ENCODE peak calls at places on chromosomes 7 and 10, in five cellular contexts. M is CD8-positive, alpha-beta T cell; O is activated gamma-delta T cell treated with anti-CD3 and anti-CD28 coated beads, Interleukin-2, amount 50 U/mL, for 16 hours; X is right lobe of liver; G is RWPE1. E is an unnamed sample.

GRCh38 chr7:131431289-131431688 is 103.6 kb downstream of the MKLN1 start:
- DNase-seq in M (no peak), O (no peak), X (no peak), G (peak; percentile 70), E (no peak)

GRCh38 chr7:104627516-104627915 is 299.1 kb downstream of the LHFPL3 start:
- DNase-seq in G (peak; percentile 32), X (no peak), O (no peak), M (no peak), E (no peak)

GRCh38 chr10:92844746-92845145 is 3.6 kb upstream of the EXOC6 start:
- DNase-seq in O (no peak), G (no peak), M (no peak), X (no peak), E (no peak)

GRCh38 chr7:151700621-151701185 is 176.2 kb downstream of the PRKAG2 start:
- DNase-seq in M (no peak), G (no peak), O (no peak), X (no peak), E (no peak)

GRCh38 chr10:131431541-131431940 is 120.0 kb upstream of the TCERG1L start:
- DNase-seq in X (no peak), G (no peak), O (no peak), M (no peak), E (no peak)

GRCh38 chr10:62083413-62083794 is 181.9 kb downstream of the ARID5B start:
- DNase-seq in M (no peak), G (peak; percentile 34), O (no peak), X (no peak), E (no peak)

GRCh38 chr7:937851-938484 is 16.5 kb downstream of the ADAP1 start:
- DNase-seq in G (no peak), X (no peak), O (no peak), M (no peak), E (no peak)

GRCh38 chr10:76583711-76584161 is 1053.9 kb downstream of the KCNMA1 start:
- DNase-seq in X (no peak), G (peak; percentile 92), O (no peak), M (no peak), E (no peak)

GRCh38 chr10:127148933-127149220 is 47.5 kb downstream of the INSYN2A start:
- DNase-seq in X (no peak), G (peak; percentile 84), O (no peak), M (no peak), E (no peak)

GRCh38 chr10:113356794-113357687 is 195.8 kb upstream of the HABP2 start:
- DNase-seq in G (no peak), M (no peak), O (no peak), X (no peak), E (no peak)

GRCh38 chr10:98407017-98407743 is 7.8 kb downstream of the PYROXD2 start:
- DNase-seq in M (no peak), X (no peak), O (no peak), G (no peak), E (no peak)

GRCh38 chr10:67788028-67788886 is 49.7 kb downstream of the DNAJC12 start:
- DNase-seq in X (peak; percentile 89), O (peak; percentile 38), M (peak; percentile 72), G (peak; percentile 38), E (no peak)

GRCh38 chr10:70858759-70859158 is 29.6 kb downstream of the PCBD1 start:
- DNase-seq in X (no peak), M (no peak), G (no peak), O (no peak), E (no peak)

GRCh38 chr7:43469051-43469450 is 113.9 kb upstream of the STK17A start:
- DNase-seq in X (no peak), G (no peak), O (no peak), M (no peak), E (no peak)

GRCh38 chr7:30549933-30550493 is 44.7 kb upstream of the GARS1 start:
- DNase-seq in X (no peak), M (no peak), O (no peak), G (no peak), E (no peak)

GRCh38 chr10:22333167-22333566 is 12.1 kb upstream of the SPAG6 start:
- DNase-seq in M (peak; percentile 33), X (no peak), G (no peak), O (no peak), E (no peak)

GRCh38 chr10:100340948-100341847 is 5.8 kb upstream of the SCD start:
- DNase-seq in O (no peak), G (no peak), M (no peak), X (peak; percentile 96), E (no peak)

GRCh38 chr7:3649678-3650445 is 348.8 kb downstream of the SDK1 start:
- DNase-seq in M (no peak), X (no peak), O (no peak), G (no peak), E (no peak)

GRCh38 chr7:28517206-28517605 is 104.9 kb downstream of the CREB5 start:
- DNase-seq in G (no peak), O (no peak), M (no peak), X (no peak), E (no peak)

E was measured in omental fat pad.